ENCODE peak calls at places on chromosomes 4 and X, in four cellular contexts. U, W, J and V are unnamed samples.

GRCh38 chr4:70703695-70704332 is 15.5 kb downstream of the UTP3 start:
- DNase-seq in J (peak), U (no peak), W (no peak), V (no peak)

GRCh38 chrX:11407331-11408110 is 114.3 kb downstream of the AMELX start:
- DNase-seq in U (no peak), J (no peak), W (no peak), V (no peak)

GRCh38 chr4:91087743-91088142 is 960.5 kb downstream of the CCSER1 start:
- DNase-seq in J (no peak), U (no peak), W (no peak), V (no peak)

GRCh38 chr4:95204873-95205272 is 343.9 kb downstream of the UNC5C start:
- DNase-seq in J (peak), W (no peak), U (no peak), V (no peak)

GRCh38 chrX:69060631-69061408 is 104.4 kb downstream of the PJA1 start:
- DNase-seq in J (peak), W (no peak), U (peak), V (peak)

GRCh38 chr4:107845721-107846120 is 21.0 kb downstream of the SGMS2 start:
- DNase-seq in W (no peak), J (no peak), U (no peak), V (no peak)

GRCh38 chr4:121765368-121765705 is 373 bp upstream of the SMIM43 start:
- DNase-seq in J (no peak), U (no peak), W (no peak), V (no peak)

GRCh38 chr4:110287130-110287529 is 88.7 kb upstream of the ELOVL6 start:
- DNase-seq in W (no peak), U (no peak), J (peak), V (no peak)

GRCh38 chr4:102036016-102036415 is 245.5 kb downstream of the BANK1 start:
- DNase-seq in J (no peak), U (no peak), W (no peak), V (no peak)